ENCODE peak calls at places on chromosome 1, in six cellular contexts. A, J, V, R, Q and F are unnamed samples.

GRCh38 chr1:902802-903201 is 20.9 kb upstream of the SAMD11 start:
- DNase-seq in R (peak), A (no peak), V (no peak), Q (no peak), J (no peak), F (no peak)

GRCh38 chr1:92411511-92411910 is 75.2 kb downstream of the GFI1 start:
- DNase-seq in R (no peak), Q (peak), J (no peak), V (no peak), A (no peak), F (no peak)

GRCh38 chr1:11873954-11874562 is 15.3 kb upstream of the NPPB start:
- DNase-seq in Q (no peak), V (no peak), J (no peak), A (no peak), R (no peak), F (no peak)

GRCh38 chr1:230916607-230917283 is 48.4 kb upstream of the C1orf198 start:
- DNase-seq in J (no peak), Q (peak), V (no peak), A (no peak), R (no peak), F (no peak)

GRCh38 chr1:14606632-14607031 is 8.1 kb downstream of the KAZN start:
- DNase-seq in J (no peak), R (no peak), Q (peak), A (no peak), V (no peak), F (no peak)

GRCh38 chr1:210332719-210333398 is 4.2 kb downstream of the HHAT start:
- DNase-seq in R (no peak), J (no peak), V (peak), Q (no peak), A (no peak), F (no peak)

GRCh38 chr1:156319664-156320063 is 18.4 kb downstream of the CCT3 start:
- DNase-seq in Q (no peak), V (no peak), A (no peak), R (peak), J (peak), F (no peak)

GRCh38 chr1:9573723-9574122 is 15.0 kb upstream of the TMEM201 start:
- DNase-seq in V (no peak), R (peak), A (no peak), Q (no peak), J (no peak), F (no peak)

GRCh38 chr1:22747021-22747734 is 36.5 kb downstream of the EPHB2 start:
- DNase-seq in Q (no peak), J (no peak), R (no peak), A (no peak), V (no peak), F (no peak)

GRCh38 chr1:61091455-61091854 is 9.1 kb downstream of the NFIA start:
- DNase-seq in A (no peak), V (no peak), J (no peak), Q (peak), R (no peak), F (no peak)

GRCh38 chr1:225897595-225898514 is 8.9 kb upstream of the LEFTY1 start:
- DNase-seq in A (no peak), Q (no peak), R (no peak), V (no peak), J (peak), F (no peak)

GRCh38 chr1:119869962-119870361 is 26.4 kb downstream of the ADAM30 start:
- DNase-seq in A (no peak), R (no peak), J (no peak), Q (no peak), V (no peak), F (no peak)

GRCh38 chr1:54118704-54119103 is 34.1 kb downstream of the CDCP2 start:
- DNase-seq in V (no peak), R (no peak), J (no peak), A (no peak), Q (no peak), F (no peak)

GRCh38 chr1:158901623-158902022 is 29.7 kb upstream of the PYHIN1 start:
- DNase-seq in J (no peak), Q (no peak), V (no peak), R (no peak), A (no peak), F (no peak)

GRCh38 chr1:25196830-25197229 is 35.5 kb downstream of the SYF2 start:
- DNase-seq in Q (no peak), A (no peak), R (no peak), V (no peak), J (no peak), F (no peak)
- TF ChIP-seq GABPA in Q (no peak), A (no peak), R (no peak), V (no peak), J (no peak), F (no peak)

DNA sequence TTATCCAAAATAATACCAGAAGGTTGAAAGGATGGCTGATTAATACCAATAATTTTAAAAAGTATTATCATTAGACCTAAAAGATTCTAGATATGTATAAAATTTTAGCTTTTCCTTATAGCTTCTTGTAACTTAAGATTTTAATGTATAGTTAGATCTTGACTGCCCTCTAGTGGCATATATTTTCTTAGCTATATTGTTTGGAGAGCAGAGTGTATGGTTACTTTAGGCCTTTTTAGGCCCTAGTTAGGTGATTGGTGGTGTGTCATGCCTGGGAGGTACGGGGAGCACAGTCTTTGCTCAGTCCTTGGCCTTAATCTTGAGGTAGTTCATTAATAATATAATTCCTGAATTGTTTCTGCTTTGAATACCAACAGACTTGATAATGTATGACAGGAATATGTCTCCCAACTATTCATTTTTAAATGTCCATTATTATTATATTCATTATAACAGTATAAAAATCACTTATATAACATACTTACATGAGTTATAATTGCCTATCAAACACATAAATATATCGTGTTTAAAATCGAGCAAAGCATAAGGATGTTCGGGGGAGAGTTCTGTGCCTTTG is 328.4 kb downstream of the ZP4 start:
- DNase-seq in A (peak), J (peak), V (peak), Q (peak), R (peak), F (no peak)
- TF ChIP-seq GABPA in A (no peak), J (no peak), V (no peak), Q (no peak), R (no peak), F (no peak)

DNA sequence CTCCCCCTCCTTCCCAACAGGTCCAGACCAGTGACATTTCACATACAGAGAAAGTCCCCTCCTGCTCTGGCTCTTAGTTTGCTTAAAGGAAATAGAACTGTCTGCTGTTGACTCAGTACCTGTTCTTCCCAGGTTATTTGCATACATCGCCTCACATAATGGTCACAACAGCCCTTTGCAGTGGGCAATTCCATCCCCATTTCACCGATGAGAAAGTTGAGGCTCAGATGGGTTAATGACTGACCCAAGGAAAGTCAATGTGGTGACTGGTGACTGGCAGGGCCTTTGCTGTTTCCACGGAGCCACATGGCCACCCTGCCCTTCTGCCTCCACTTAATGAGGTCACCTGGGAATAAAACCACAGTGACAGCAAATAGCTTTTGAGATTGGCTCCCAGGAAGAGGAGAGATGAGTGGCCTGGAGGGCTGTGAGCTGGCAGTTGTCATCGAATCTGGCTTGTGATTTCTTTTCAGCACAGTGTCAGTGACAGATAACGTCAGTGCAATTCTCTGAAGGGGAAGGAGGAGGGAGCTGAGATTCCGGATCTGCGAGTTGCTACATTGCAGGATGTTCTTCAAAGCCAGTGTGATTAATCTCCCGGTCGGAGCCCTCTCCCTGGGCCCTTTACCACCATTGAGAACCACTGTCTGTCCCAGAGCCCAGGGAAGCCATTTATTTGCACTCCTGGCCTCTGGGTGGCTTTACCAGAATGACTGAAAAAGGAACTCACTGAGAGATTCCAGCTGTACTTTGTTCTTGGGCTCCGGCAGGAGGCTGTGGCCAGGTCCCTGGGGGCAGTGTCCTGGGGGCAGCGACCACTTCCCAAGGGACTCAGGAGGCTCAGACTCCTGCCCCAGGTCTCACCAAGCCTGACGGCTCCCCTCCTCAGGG is 117.1 kb downstream of the CNIH3 start:
- DNase-seq in Q (peak), V (peak), J (peak), R (peak), A (no peak), F (no peak)
- TF ChIP-seq GABPA in Q (no peak), V (no peak), J (no peak), R (no peak), A (no peak), F (no peak)

GRCh38 chr1:186838380-186839076 is 9.8 kb downstream of the PLA2G4A start:
- DNase-seq in Q (no peak), J (no peak), A (no peak), R (no peak), V (no peak), F (no peak)
- TF ChIP-seq GABPA in Q (no peak), J (no peak), A (no peak), R (no peak), V (no peak), F (no peak)

GRCh38 chr1:28062806-28063205 is 25.6 kb downstream of the EYA3 start:
- DNase-seq in R (no peak), J (no peak), Q (no peak), V (no peak), A (no peak), F (no peak)
- TF ChIP-seq GABPA in R (no peak), J (no peak), Q (no peak), V (no peak), A (no peak), F (no peak)

GRCh38 chr1:179262183-179262582 is 31.4 kb upstream of the SOAT1 start:
- DNase-seq in J (no peak), R (no peak), Q (no peak), A (no peak), V (no peak), F (no peak)
- TF ChIP-seq GABPA in J (no peak), R (no peak), Q (no peak), A (no peak), V (no peak), F (no peak)

GRCh38 chr1:27879374-27880082 is 7.2 kb downstream of the THEMIS2 start:
- DNase-seq in R (peak), V (no peak), J (no peak), Q (no peak), A (no peak), F (no peak)
- TF ChIP-seq GABPA in R (no peak), V (no peak), J (no peak), Q (no peak), A (no peak), F (no peak)

GRCh38 chr1:58190614-58191013 is 355.9 kb downstream of the OMA1 start:
- DNase-seq in A (no peak), Q (no peak), V (no peak), R (no peak), J (no peak), F (no peak)

DNA sequence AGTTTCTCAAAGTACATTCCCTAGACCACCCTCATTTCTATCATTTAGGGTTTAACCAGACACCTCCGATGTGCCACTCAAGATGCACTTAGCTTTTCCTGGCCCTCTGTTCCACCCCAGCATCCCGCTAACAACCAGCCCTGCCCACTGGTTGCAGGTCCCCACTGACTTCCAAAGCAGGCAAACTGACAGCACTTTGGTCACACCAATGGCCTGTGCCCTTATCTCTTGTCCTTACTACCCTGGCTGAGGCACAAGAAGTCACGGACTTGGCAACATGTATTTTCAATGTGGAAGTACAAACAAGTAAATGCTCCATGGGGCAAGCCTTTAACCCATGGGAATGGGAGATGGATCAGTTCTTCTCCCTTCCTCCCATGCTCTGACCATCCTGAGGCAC is 357.1 kb downstream of the OMA1 start:
- DNase-seq in Q (no peak), J (no peak), A (no peak), V (no peak), R (no peak), F (no peak)
- TF ChIP-seq GABPA in Q (no peak), J (no peak), A (no peak), V (no peak), R (no peak), F (no peak)

GRCh38 chr1:174445817-174446216 is 1.9 kb upstream of the GPR52 start:
- DNase-seq in A (no peak), V (no peak), J (no peak), R (no peak), Q (no peak), F (no peak)

GRCh38 chr1:174451408-174451807 is 3.6 kb downstream of the GPR52 start:
- DNase-seq in A (no peak), V (no peak), R (no peak), J (no peak), Q (no peak), F (no peak)

GRCh38 chr1:174448964-174449363 is 1.2 kb downstream of the GPR52 start:
- DNase-seq in J (no peak), A (no peak), V (no peak), Q (no peak), R (no peak), F (no peak)

GRCh38 chr1:174447866-174448530 is at the start of gene GPR52:
- DNase-seq in R (no peak), A (no peak), J (no peak), Q (no peak), V (no peak), F (no peak)

GRCh38 chr1:174448531-174448883 is 743 bp downstream of the GPR52 start:
- DNase-seq in Q (no peak), J (no peak), A (no peak), R (no peak), V (no peak), F (no peak)
- TF ChIP-seq GABPA in Q (no peak), J (no peak), A (no peak), R (no peak), V (no peak), F (no peak)